ENCODE peak calls at places on chromosomes 2 and 18, in nine cellular contexts. One of them, this sample, is unnamed.

GRCh38 chr18:2845175-2845574 is 1.6 kb upstream of the EMILIN2 start:
- DNase-seq in cardiac muscle cell: no peak
- DNase-seq in AG04450: no peak
- DNase-seq in fibroblast of lung: no peak
- DNase-seq in astrocyte of the cerebellum: no peak
- DNase-seq in lower leg skin: no peak
- DNase-seq in effector memory CD4-positive, alpha-beta T cell: no peak
- DNase-seq in AG09309: no peak
- DNase-seq in A673: no peak
- DNase-seq in this sample: no peak

GRCh38 chr2:15554525-15555218 is 6.5 kb downstream of the NBAS start:
- DNase-seq in cardiac muscle cell: no peak
- DNase-seq in AG04450: no peak
- DNase-seq in fibroblast of lung: peak; percentile 83
- DNase-seq in astrocyte of the cerebellum: no peak
- DNase-seq in lower leg skin: no peak
- DNase-seq in effector memory CD4-positive, alpha-beta T cell: no peak
- DNase-seq in AG09309: no peak
- DNase-seq in A673: peak; percentile 10
- DNase-seq in this sample: peak; percentile 22

GRCh38 chr2:171318463-171318934 is 115.3 kb downstream of the METTL8 start:
- DNase-seq in cardiac muscle cell: peak; percentile 33
- DNase-seq in AG04450: no peak
- DNase-seq in fibroblast of lung: peak; percentile 17
- DNase-seq in astrocyte of the cerebellum: no peak
- DNase-seq in lower leg skin: no peak
- DNase-seq in effector memory CD4-positive, alpha-beta T cell: no peak
- DNase-seq in AG09309: no peak
- DNase-seq in A673: peak; percentile 52
- DNase-seq in this sample: no peak

GRCh38 chr2:20452551-20452950 is 5.7 kb downstream of the RHOB start:
- DNase-seq in cardiac muscle cell: no peak
- DNase-seq in AG04450: no peak
- DNase-seq in fibroblast of lung: peak; percentile 67
- DNase-seq in astrocyte of the cerebellum: no peak
- DNase-seq in lower leg skin: peak; percentile 79
- DNase-seq in effector memory CD4-positive, alpha-beta T cell: no peak
- DNase-seq in AG09309: no peak
- DNase-seq in A673: no peak
- DNase-seq in this sample: peak; percentile 65

GRCh38 chr2:110828330-110828729 is 96.0 kb downstream of the ACOXL start:
- DNase-seq in cardiac muscle cell: no peak
- DNase-seq in AG04450: no peak
- DNase-seq in fibroblast of lung: peak; percentile 3
- DNase-seq in astrocyte of the cerebellum: no peak
- DNase-seq in lower leg skin: no peak
- DNase-seq in effector memory CD4-positive, alpha-beta T cell: no peak
- DNase-seq in AG09309: no peak
- DNase-seq in A673: no peak
- DNase-seq in this sample: peak; percentile 14

GRCh38 chr2:153939124-153939796 is 67.5 kb downstream of the GALNT13 start:
- DNase-seq in cardiac muscle cell: no peak
- DNase-seq in AG04450: no peak
- DNase-seq in fibroblast of lung: no peak
- DNase-seq in astrocyte of the cerebellum: no peak
- DNase-seq in lower leg skin: no peak
- DNase-seq in effector memory CD4-positive, alpha-beta T cell: no peak
- DNase-seq in AG09309: no peak
- DNase-seq in A673: no peak
- DNase-seq in this sample: no peak

GRCh38 chr2:79887747-79888374 is 375.0 kb downstream of the CTNNA2 start:
- DNase-seq in cardiac muscle cell: peak; percentile 68
- DNase-seq in AG04450: peak; percentile 42
- DNase-seq in fibroblast of lung: peak; percentile 72
- DNase-seq in astrocyte of the cerebellum: peak; percentile 65
- DNase-seq in lower leg skin: no peak
- DNase-seq in effector memory CD4-positive, alpha-beta T cell: no peak
- DNase-seq in AG09309: peak; percentile 2
- DNase-seq in A673: peak; percentile 73
- DNase-seq in this sample: peak; percentile 71

GRCh38 chr2:95387358-95387757 is 15.2 kb upstream of the FAHD2A start:
- DNase-seq in cardiac muscle cell: no peak
- DNase-seq in AG04450: no peak
- DNase-seq in fibroblast of lung: no peak
- DNase-seq in astrocyte of the cerebellum: no peak
- DNase-seq in lower leg skin: no peak
- DNase-seq in effector memory CD4-positive, alpha-beta T cell: no peak
- DNase-seq in AG09309: no peak
- DNase-seq in A673: no peak
- DNase-seq in this sample: no peak

GRCh38 chr2:26626606-26627005 is 14.6 kb downstream of the CIB4 start:
- DNase-seq in cardiac muscle cell: no peak
- DNase-seq in AG04450: no peak
- DNase-seq in fibroblast of lung: no peak
- DNase-seq in astrocyte of the cerebellum: no peak
- DNase-seq in lower leg skin: no peak
- DNase-seq in effector memory CD4-positive, alpha-beta T cell: no peak
- DNase-seq in AG09309: no peak
- DNase-seq in A673: no peak
- DNase-seq in this sample: no peak

DNA sequence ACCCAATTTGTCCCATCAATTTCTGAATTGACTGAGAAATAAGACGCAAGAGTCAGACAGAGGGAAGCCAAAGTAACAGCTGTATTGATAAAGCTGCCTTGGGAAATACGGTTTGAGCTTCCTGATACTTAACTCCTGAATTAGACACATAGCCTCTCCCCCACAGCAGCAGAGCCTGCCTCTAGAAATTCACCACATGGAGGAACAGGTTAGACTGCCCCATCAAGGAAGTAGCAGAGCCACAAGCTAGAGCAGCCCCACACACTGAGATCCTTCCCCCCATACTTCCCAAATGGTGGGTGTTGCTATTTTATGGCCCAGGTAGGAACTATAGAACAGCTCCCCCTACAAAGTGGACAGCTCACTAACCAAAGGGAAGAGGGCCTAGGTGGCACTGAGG is 220.0 kb downstream of the SMAD2 start:
- DNase-seq in cardiac muscle cell: no peak
- DNase-seq in AG04450: no peak
- DNase-seq in fibroblast of lung: no peak
- DNase-seq in astrocyte of the cerebellum: no peak
- DNase-seq in lower leg skin: no peak
- DNase-seq in effector memory CD4-positive, alpha-beta T cell: no peak
- DNase-seq in AG09309: no peak
- DNase-seq in A673: no peak
- DNase-seq in this sample: no peak
- H3K4me3 ChIP-seq in cardiac muscle cell: no peak overlapping the region
- H3K4me3 ChIP-seq in AG04450: no peak overlapping the region
- H3K4me3 ChIP-seq in fibroblast of lung: no peak overlapping the region
- H3K4me3 ChIP-seq in astrocyte of the cerebellum: no peak overlapping the region
- H3K4me3 ChIP-seq in lower leg skin: no peak overlapping the region
- H3K4me3 ChIP-seq in effector memory CD4-positive, alpha-beta T cell: no peak overlapping the region
- H3K4me3 ChIP-seq in AG09309: no peak overlapping the region
- H3K4me3 ChIP-seq in A673: no peak overlapping the region
- H3K4me3 ChIP-seq in this sample: no peak overlapping the region

GRCh38 chr18:27075828-27076227 is 109.3 kb downstream of the CHST9 start:
- DNase-seq in cardiac muscle cell: no peak
- DNase-seq in AG04450: no peak
- DNase-seq in fibroblast of lung: no peak
- DNase-seq in astrocyte of the cerebellum: no peak
- DNase-seq in lower leg skin: no peak
- DNase-seq in effector memory CD4-positive, alpha-beta T cell: no peak
- DNase-seq in AG09309: no peak
- DNase-seq in A673: no peak
- DNase-seq in this sample: no peak

DNA sequence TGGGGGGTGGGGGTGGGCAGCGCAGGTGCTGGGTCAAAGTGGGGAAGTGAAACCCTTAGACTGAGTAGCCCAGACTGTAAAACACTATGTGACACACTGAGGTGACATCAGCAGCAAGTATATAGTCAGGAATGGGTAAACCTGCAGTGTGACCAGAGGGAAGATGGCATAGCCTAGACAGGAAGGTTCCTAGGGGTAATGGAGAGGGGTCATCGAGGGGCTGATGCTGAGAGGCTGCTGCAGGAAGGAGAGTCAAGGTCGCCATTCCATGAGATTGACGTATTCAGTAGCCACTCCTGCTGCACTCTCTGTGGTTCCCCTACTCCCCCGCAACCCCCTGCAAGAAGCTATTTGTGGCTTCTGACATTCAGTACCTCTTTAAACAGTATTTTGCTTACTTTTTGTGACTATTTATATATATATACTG is 111.7 kb downstream of the CHST9 start:
- DNase-seq in cardiac muscle cell: no peak
- DNase-seq in AG04450: no peak
- DNase-seq in fibroblast of lung: no peak
- DNase-seq in astrocyte of the cerebellum: no peak
- DNase-seq in lower leg skin: no peak
- DNase-seq in effector memory CD4-positive, alpha-beta T cell: no peak
- DNase-seq in AG09309: no peak
- DNase-seq in A673: no peak
- DNase-seq in this sample: no peak
- H3K4me3 ChIP-seq in cardiac muscle cell: no peak overlapping the region
- H3K4me3 ChIP-seq in AG04450: no peak overlapping the region
- H3K4me3 ChIP-seq in fibroblast of lung: no peak overlapping the region
- H3K4me3 ChIP-seq in astrocyte of the cerebellum: no peak overlapping the region
- H3K4me3 ChIP-seq in lower leg skin: no peak overlapping the region
- H3K4me3 ChIP-seq in effector memory CD4-positive, alpha-beta T cell: no peak overlapping the region
- H3K4me3 ChIP-seq in AG09309: no peak overlapping the region
- H3K4me3 ChIP-seq in A673: no peak overlapping the region
- H3K4me3 ChIP-seq in this sample: no peak overlapping the region

GRCh38 chr2:120442923-120443571 is 97.1 kb downstream of the INHBB start:
- DNase-seq in cardiac muscle cell: peak; percentile 71
- DNase-seq in AG04450: no peak
- DNase-seq in fibroblast of lung: no peak
- DNase-seq in astrocyte of the cerebellum: no peak
- DNase-seq in lower leg skin: no peak
- DNase-seq in effector memory CD4-positive, alpha-beta T cell: no peak
- DNase-seq in AG09309: no peak
- DNase-seq in A673: no peak
- DNase-seq in this sample: no peak

GRCh38 chr2:120440521-120441350 is 94.8 kb downstream of the INHBB start:
- DNase-seq in cardiac muscle cell: no peak
- DNase-seq in AG04450: no peak
- DNase-seq in fibroblast of lung: no peak
- DNase-seq in astrocyte of the cerebellum: no peak
- DNase-seq in lower leg skin: no peak
- DNase-seq in effector memory CD4-positive, alpha-beta T cell: no peak
- DNase-seq in AG09309: no peak
- DNase-seq in A673: no peak
- DNase-seq in this sample: no peak

GRCh38 chr2:120441351-120441700 is 95.4 kb downstream of the INHBB start:
- DNase-seq in cardiac muscle cell: no peak
- DNase-seq in AG04450: no peak
- DNase-seq in fibroblast of lung: no peak
- DNase-seq in astrocyte of the cerebellum: no peak
- DNase-seq in lower leg skin: no peak
- DNase-seq in effector memory CD4-positive, alpha-beta T cell: no peak
- DNase-seq in AG09309: no peak
- DNase-seq in A673: no peak
- DNase-seq in this sample: no peak

GRCh38 chr2:120442541-120442922 is 96.6 kb downstream of the INHBB start:
- DNase-seq in cardiac muscle cell: no peak
- DNase-seq in AG04450: no peak
- DNase-seq in fibroblast of lung: no peak
- DNase-seq in astrocyte of the cerebellum: no peak
- DNase-seq in lower leg skin: no peak
- DNase-seq in effector memory CD4-positive, alpha-beta T cell: no peak
- DNase-seq in AG09309: no peak
- DNase-seq in A673: no peak
- DNase-seq in this sample: no peak

DNA sequence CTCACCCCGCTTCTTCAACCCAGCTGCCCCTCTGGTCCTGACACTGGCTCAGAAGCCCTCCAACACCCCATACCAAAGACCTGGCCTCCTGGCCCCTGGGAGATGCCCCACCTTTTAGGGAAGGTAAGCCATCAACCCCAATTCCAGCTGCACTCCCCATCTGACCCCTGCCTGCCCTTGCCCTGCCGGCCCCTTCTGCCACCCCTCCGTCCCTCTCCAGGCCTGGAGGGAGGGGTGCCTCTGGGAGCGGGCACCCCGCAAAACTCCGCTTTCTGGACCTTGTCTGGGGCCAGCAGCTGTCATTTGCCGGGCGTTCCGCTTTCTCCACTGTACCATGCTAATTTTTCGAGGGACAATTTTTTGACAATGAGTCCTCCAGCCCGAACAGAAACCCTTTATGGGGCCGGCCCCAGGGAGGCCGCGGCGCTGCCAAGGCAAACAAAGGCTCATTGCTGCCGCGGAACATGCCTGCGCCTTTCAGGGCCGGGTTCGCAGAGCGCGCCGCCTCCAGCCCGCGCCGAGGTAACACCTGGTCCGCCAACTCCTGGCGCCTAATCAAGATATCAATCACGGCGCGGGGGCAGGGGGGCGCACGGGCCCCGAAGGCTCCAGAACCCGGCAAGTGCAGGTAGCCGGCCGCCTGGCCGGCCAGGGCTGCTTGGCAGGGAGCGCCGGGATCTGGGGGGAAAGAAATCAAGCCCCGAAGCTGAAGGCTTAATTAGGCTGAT is 96.0 kb downstream of the INHBB start:
- DNase-seq in cardiac muscle cell: peak; percentile 46
- DNase-seq in AG04450: no peak
- DNase-seq in fibroblast of lung: peak; percentile 18
- DNase-seq in astrocyte of the cerebellum: peak; percentile 5
- DNase-seq in lower leg skin: no peak
- DNase-seq in effector memory CD4-positive, alpha-beta T cell: no peak
- DNase-seq in AG09309: no peak
- DNase-seq in A673: no peak
- DNase-seq in this sample: no peak
- H3K4me3 ChIP-seq in cardiac muscle cell: peak overlapping the region; percentile 18
- H3K4me3 ChIP-seq in AG04450: no peak overlapping the region
- H3K4me3 ChIP-seq in fibroblast of lung: no peak overlapping the region
- H3K4me3 ChIP-seq in astrocyte of the cerebellum: peak overlapping the region; percentile 23
- H3K4me3 ChIP-seq in lower leg skin: no peak overlapping the region
- H3K4me3 ChIP-seq in effector memory CD4-positive, alpha-beta T cell: peak overlapping the region; percentile 17
- H3K4me3 ChIP-seq in AG09309: no peak overlapping the region
- H3K4me3 ChIP-seq in A673: no peak overlapping the region
- H3K4me3 ChIP-seq in this sample: no peak overlapping the region

DNA sequence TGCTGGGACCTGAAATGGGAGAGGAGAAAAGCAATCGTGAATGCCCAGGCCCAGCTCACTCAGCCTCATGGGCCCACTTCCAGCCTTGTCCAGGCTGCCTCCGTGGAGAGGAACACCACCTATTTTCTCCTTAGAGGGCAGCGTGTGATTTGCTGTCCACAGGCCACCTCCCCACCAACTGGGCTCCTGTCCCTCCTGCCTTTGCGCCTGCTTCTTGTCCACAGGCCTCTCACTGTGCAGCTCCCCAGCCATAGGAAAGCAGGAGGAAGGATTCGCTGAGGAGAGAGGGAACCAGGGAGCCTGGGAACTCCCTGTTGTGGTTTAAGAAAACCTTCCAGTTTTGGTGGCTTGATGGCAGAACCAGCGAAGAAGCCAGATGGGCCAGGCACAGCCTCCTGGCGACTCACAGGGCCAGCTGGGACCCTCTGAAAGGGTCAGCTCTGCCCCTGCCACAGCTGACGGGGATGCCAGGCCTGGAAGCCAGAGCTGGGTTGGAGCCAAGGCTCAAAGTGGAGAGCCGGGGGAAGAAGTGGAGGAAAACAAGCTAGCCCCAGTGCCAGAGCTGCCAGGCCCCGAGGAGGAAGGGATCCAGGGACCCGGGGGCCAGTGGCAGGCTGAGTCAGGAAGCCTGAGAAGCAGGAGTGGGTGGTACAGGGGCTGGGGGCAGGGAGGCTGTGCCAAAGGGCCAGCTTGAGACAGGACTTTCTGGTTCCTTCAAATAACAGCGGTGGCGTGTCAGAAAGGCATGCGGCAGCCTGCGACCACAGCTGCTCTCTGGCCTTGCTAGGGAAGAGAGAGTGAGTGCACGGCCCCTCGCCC is 9.9 kb downstream of the TMBIM1 start:
- DNase-seq in cardiac muscle cell: no peak
- DNase-seq in AG04450: no peak
- DNase-seq in fibroblast of lung: peak; percentile 57
- DNase-seq in astrocyte of the cerebellum: no peak
- DNase-seq in lower leg skin: no peak
- DNase-seq in effector memory CD4-positive, alpha-beta T cell: no peak
- DNase-seq in AG09309: no peak
- DNase-seq in A673: no peak
- DNase-seq in this sample: peak; percentile 61
- H3K4me3 ChIP-seq in cardiac muscle cell: no peak overlapping the region
- H3K4me3 ChIP-seq in AG04450: no peak overlapping the region
- H3K4me3 ChIP-seq in fibroblast of lung: no peak overlapping the region
- H3K4me3 ChIP-seq in astrocyte of the cerebellum: no peak overlapping the region
- H3K4me3 ChIP-seq in lower leg skin: no peak overlapping the region
- H3K4me3 ChIP-seq in effector memory CD4-positive, alpha-beta T cell: no peak overlapping the region
- H3K4me3 ChIP-seq in AG09309: no peak overlapping the region
- H3K4me3 ChIP-seq in A673: no peak overlapping the region
- H3K4me3 ChIP-seq in this sample: no peak overlapping the region

This sample was measured in fibroblast of mammary gland.